ENCODE peak calls at places on chromosomes 7 and 10, in five cellular contexts. D is lower lobe of right lung, J is heart right ventricle, G is mucosa of descending colon, K is colonic mucosa. B is an unnamed sample. For H3K4me1, the result is how much of the 10 kb centered on the place peaks cover.

GRCh38 chr7:95899919-95900513 is 127.7 kb downstream of the DYNC1I1 start:
- DNase-seq in K (no peak), G (no peak), D (no peak), J (no peak), B (no peak)

GRCh38 chr7:2761131-2761624 is 73.2 kb downstream of the AMZ1 start:
- DNase-seq in G (no peak), J (no peak), D (no peak), K (no peak), B (no peak)

GRCh38 chr7:127900735-127901685 is 130.2 kb downstream of the LRRC4 start:
- DNase-seq in G (no peak), J (no peak), K (no peak), D (no peak), B (no peak)

GRCh38 chr7:154931906-154932305 is 71.0 kb downstream of the PAXIP1 start:
- DNase-seq in K (no peak), G (no peak), J (no peak), D (no peak), B (no peak)

GRCh38 chr10:97851341-97852001 is 1.8 kb downstream of the GOLGA7B start:
- DNase-seq in G (no peak), J (no peak), D (peak), K (no peak), B (peak)

GRCh38 chr7:156128496-156128895 is 316.2 kb upstream of the SHH start:
- DNase-seq in G (no peak), D (no peak), K (no peak), J (no peak), B (no peak)

GRCh38 chr7:90955641-90956207 is 308.5 kb upstream of the FZD1 start:
- DNase-seq in K (no peak), G (no peak), D (no peak), J (no peak), B (no peak)

GRCh38 chr7:1899201-1899600 is 229.1 kb downstream of the ELFN1 start:
- DNase-seq in K (no peak), J (no peak), G (peak), D (peak), B (no peak)

GRCh38 chr7:92489634-92490033 is 11.9 kb upstream of the ERVW-1 start:
- DNase-seq in J (no peak), K (no peak), D (no peak), G (no peak), B (no peak)

GRCh38 chr10:6024334-6024682 is 37.9 kb downstream of the IL2RA start:
- DNase-seq in J (no peak), G (no peak), K (peak), D (no peak), B (no peak)

GRCh38 chr10:44376504-44377099 is 8.3 kb downstream of the CXCL12 start:
- DNase-seq in G (no peak), D (no peak), K (no peak), J (no peak), B (no peak)

GRCh38 chr10:103840747-103841085 is 14.7 kb downstream of the SH3PXD2A start:
- DNase-seq in D (no peak), J (no peak), K (no peak), G (no peak), B (no peak)

GRCh38 chr10:47421057-47421952 is 37.2 kb upstream of the ZNF488 start:
- DNase-seq in J (no peak), K (no peak), G (no peak), D (no peak), B (no peak)

GRCh38 chr10:112728997-112729396 is 221.1 kb upstream of the TCF7L2 start:
- DNase-seq in K (no peak), J (no peak), D (no peak), G (no peak), B (no peak)

GRCh38 chr10:112723876-112724275 is 226.2 kb upstream of the TCF7L2 start:
- DNase-seq in D (no peak), K (no peak), J (no peak), G (no peak), B (no peak)

GRCh38 chr10:112732277-112732891 is 217.7 kb upstream of the TCF7L2 start:
- DNase-seq in J (peak), K (no peak), G (no peak), D (no peak), B (no peak)

GRCh38 chr10:112724404-112724991 is 225.5 kb upstream of the TCF7L2 start:
- DNase-seq in G (no peak), J (no peak), D (no peak), K (no peak), B (no peak)

GRCh38 chr10:112728118-112728963 is 221.7 kb upstream of the TCF7L2 start:
- DNase-seq in D (no peak), G (no peak), K (no peak), J (no peak), B (no peak)
- H3K4me1 ChIP-seq in D (under half), G (under half), K (under half), J (under half), B (under half)

DNA sequence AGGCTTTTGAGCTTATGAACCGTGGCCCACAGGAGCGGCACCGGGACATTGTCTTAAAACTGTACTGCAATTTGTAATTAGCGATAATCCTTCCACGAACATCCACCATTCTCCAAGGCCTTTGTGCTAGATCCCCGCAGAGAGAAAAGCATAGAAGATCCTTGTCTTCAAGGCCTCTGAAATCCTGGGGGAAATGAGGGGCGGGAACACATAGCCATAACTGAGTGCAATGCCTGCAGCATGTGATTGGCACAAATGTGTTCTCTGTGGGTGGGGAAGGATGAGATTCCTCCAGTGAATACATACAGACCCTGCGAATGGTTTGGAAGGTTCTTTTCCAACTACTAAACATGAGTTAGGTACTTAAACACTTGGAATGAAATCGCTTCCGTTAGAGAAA is 25.9 kb upstream of the PROSER2 start:
- DNase-seq in J (no peak), G (no peak), K (no peak), D (no peak), B (no peak)
- H3K4me1 ChIP-seq in J (under half), G (under half), K (under half), D (under half), B (under half)

DNA sequence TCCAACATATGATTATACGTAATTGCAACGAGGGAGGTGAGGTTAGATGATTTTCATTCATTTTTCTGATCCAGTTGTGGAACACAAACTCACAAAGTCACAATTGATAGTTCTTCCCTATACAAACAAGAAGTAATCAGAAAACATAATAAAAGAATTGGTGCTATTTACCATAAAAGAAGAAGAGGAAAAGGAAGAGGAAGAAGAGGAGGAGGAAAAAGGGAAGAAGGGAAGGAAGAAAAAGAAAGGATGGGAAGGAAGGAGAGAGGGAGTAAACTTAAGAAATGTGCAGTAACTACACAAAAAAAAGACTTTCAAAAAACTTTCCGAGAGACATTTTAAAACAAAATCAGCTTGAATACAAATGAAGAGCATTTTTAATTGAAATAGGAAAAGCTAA is 65.0 kb downstream of the CCDC71L start:
- DNase-seq in K (no peak), G (no peak), D (no peak), J (no peak), B (no peak)
- H3K4me1 ChIP-seq in K (under half), G (under half), D (under half), J (under half), B (under half)

GRCh38 chr7:101391991-101392390 is 29.3 kb downstream of the COL26A1 start:
- DNase-seq in J (no peak), D (no peak), K (no peak), G (no peak), B (no peak)
- H3K4me1 ChIP-seq in J (under half), D (under half), K (under half), G (under half), B (under half)

GRCh38 chr7:30472081-30472770 is 6.4 kb downstream of the NOD1 start:
- DNase-seq in G (no peak), J (no peak), D (no peak), K (no peak), B (no peak)

GRCh38 chr7:30470163-30470770 is 8.3 kb downstream of the NOD1 start:
- DNase-seq in J (peak), D (no peak), G (no peak), K (no peak), B (no peak)

GRCh38 chr7:30470783-30471182 is 7.8 kb downstream of the NOD1 start:
- DNase-seq in K (peak), J (peak), G (peak), D (peak), B (no peak)

GRCh38 chr7:30472771-30473392 is 5.7 kb downstream of the NOD1 start:
- DNase-seq in D (no peak), K (no peak), G (no peak), J (no peak), B (no peak)

DNA sequence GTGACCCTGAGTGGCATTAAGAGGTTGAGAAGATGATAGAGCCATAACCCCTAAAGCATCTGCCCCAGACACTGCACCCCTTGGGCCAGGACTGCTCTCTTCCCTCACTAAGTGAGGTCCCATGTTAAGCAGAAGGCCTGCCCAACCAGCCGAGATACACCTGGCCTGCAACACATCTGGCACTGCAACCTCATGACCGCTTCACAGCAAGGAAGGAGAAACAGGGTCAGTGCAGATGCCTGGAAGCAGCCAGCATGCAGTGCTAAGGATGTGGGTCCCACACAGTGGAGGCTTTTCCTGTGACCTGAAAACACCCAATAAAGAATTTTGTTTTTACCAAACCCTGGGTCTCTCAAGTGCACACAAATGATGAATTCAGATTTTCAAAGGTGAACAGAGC is 7.4 kb downstream of the NOD1 start:
- DNase-seq in J (no peak), D (no peak), G (no peak), K (no peak), B (no peak)
- H3K4me1 ChIP-seq in J (half or more), D (half or more), G (under half), K (under half), B (half or more)

B was measured in CD4-positive, alpha-beta memory T cell.